ENCODE peak calls at places on chromosomes 4 and X, in four cellular contexts. One of them, this sample, is unnamed.

GRCh38 chrX:34559325-34559724 is 97.8 kb downstream of the TMEM47 start:
- DNase-seq in naive thymus-derived CD4-positive, alpha-beta T cell: no peak
- DNase-seq in AG09309: no peak
- DNase-seq in stimulated activated CD4-positive, alpha-beta T cell treated with anti-CD3 and anti-CD28 coated beads, TNF-alpha, amount 100 ng/mL, for 48 hours: no peak
- DNase-seq in this sample: no peak

GRCh38 chr4:76696109-76696508 is 201.8 kb downstream of the SOWAHB start:
- DNase-seq in naive thymus-derived CD4-positive, alpha-beta T cell: no peak
- DNase-seq in AG09309: no peak
- DNase-seq in stimulated activated CD4-positive, alpha-beta T cell treated with anti-CD3 and anti-CD28 coated beads, TNF-alpha, amount 100 ng/mL, for 48 hours: no peak
- DNase-seq in this sample: no peak

GRCh38 chrX:53526999-53527398 is 92.8 kb upstream of the HSD17B10 start:
- DNase-seq in naive thymus-derived CD4-positive, alpha-beta T cell: no peak
- DNase-seq in AG09309: no peak
- DNase-seq in stimulated activated CD4-positive, alpha-beta T cell treated with anti-CD3 and anti-CD28 coated beads, TNF-alpha, amount 100 ng/mL, for 48 hours: no peak
- DNase-seq in this sample: no peak

GRCh38 chr4:78648639-78649363 is 97.2 kb downstream of the ANXA3 start:
- DNase-seq in naive thymus-derived CD4-positive, alpha-beta T cell: no peak
- DNase-seq in AG09309: no peak
- DNase-seq in stimulated activated CD4-positive, alpha-beta T cell treated with anti-CD3 and anti-CD28 coated beads, TNF-alpha, amount 100 ng/mL, for 48 hours: no peak
- DNase-seq in this sample: no peak

GRCh38 chrX:129116651-129117050 is 406.6 kb downstream of the SMARCA1 start:
- DNase-seq in naive thymus-derived CD4-positive, alpha-beta T cell: no peak
- DNase-seq in AG09309: no peak
- DNase-seq in stimulated activated CD4-positive, alpha-beta T cell treated with anti-CD3 and anti-CD28 coated beads, TNF-alpha, amount 100 ng/mL, for 48 hours: no peak
- DNase-seq in this sample: no peak

GRCh38 chr4:152942346-152942745 is 6.2 kb downstream of the FHDC1 start:
- DNase-seq in naive thymus-derived CD4-positive, alpha-beta T cell: no peak
- DNase-seq in AG09309: no peak
- DNase-seq in stimulated activated CD4-positive, alpha-beta T cell treated with anti-CD3 and anti-CD28 coated beads, TNF-alpha, amount 100 ng/mL, for 48 hours: no peak
- DNase-seq in this sample: no peak

GRCh38 chrX:55738969-55739368 is 21.4 kb downstream of the RRAGB start:
- DNase-seq in naive thymus-derived CD4-positive, alpha-beta T cell: no peak
- DNase-seq in AG09309: no peak
- DNase-seq in stimulated activated CD4-positive, alpha-beta T cell treated with anti-CD3 and anti-CD28 coated beads, TNF-alpha, amount 100 ng/mL, for 48 hours: no peak
- DNase-seq in this sample: no peak

GRCh38 chr4:2436301-2436700 is 17.5 kb downstream of the CFAP99 start:
- DNase-seq in naive thymus-derived CD4-positive, alpha-beta T cell: no peak
- DNase-seq in AG09309: no peak
- DNase-seq in stimulated activated CD4-positive, alpha-beta T cell treated with anti-CD3 and anti-CD28 coated beads, TNF-alpha, amount 100 ng/mL, for 48 hours: no peak
- DNase-seq in this sample: no peak

GRCh38 chr4:85658766-85659439 is 184.0 kb downstream of the ARHGAP24 start:
- DNase-seq in naive thymus-derived CD4-positive, alpha-beta T cell: no peak
- DNase-seq in AG09309: no peak
- DNase-seq in stimulated activated CD4-positive, alpha-beta T cell treated with anti-CD3 and anti-CD28 coated beads, TNF-alpha, amount 100 ng/mL, for 48 hours: no peak
- DNase-seq in this sample: no peak

GRCh38 chrX:9308426-9308825 is 156.4 kb upstream of the TBL1X start:
- DNase-seq in naive thymus-derived CD4-positive, alpha-beta T cell: no peak
- DNase-seq in AG09309: no peak
- DNase-seq in stimulated activated CD4-positive, alpha-beta T cell treated with anti-CD3 and anti-CD28 coated beads, TNF-alpha, amount 100 ng/mL, for 48 hours: no peak
- DNase-seq in this sample: no peak

GRCh38 chr4:178081931-178082330 is 639.7 kb upstream of the AGA start:
- DNase-seq in naive thymus-derived CD4-positive, alpha-beta T cell: no peak
- DNase-seq in AG09309: no peak
- DNase-seq in stimulated activated CD4-positive, alpha-beta T cell treated with anti-CD3 and anti-CD28 coated beads, TNF-alpha, amount 100 ng/mL, for 48 hours: no peak
- DNase-seq in this sample: no peak

GRCh38 chr4:186472948-186473347 is 82.4 kb downstream of the MTNR1A start:
- DNase-seq in naive thymus-derived CD4-positive, alpha-beta T cell: no peak
- DNase-seq in AG09309: no peak
- DNase-seq in stimulated activated CD4-positive, alpha-beta T cell treated with anti-CD3 and anti-CD28 coated beads, TNF-alpha, amount 100 ng/mL, for 48 hours: no peak
- DNase-seq in this sample: no peak

GRCh38 chr4:43238556-43238955 is 346.0 kb downstream of the GRXCR1 start:
- DNase-seq in naive thymus-derived CD4-positive, alpha-beta T cell: no peak
- DNase-seq in AG09309: no peak
- DNase-seq in stimulated activated CD4-positive, alpha-beta T cell treated with anti-CD3 and anti-CD28 coated beads, TNF-alpha, amount 100 ng/mL, for 48 hours: no peak
- DNase-seq in this sample: no peak

GRCh38 chr4:6426571-6427438 is 45.6 kb downstream of the PPP2R2C start:
- DNase-seq in naive thymus-derived CD4-positive, alpha-beta T cell: no peak
- DNase-seq in AG09309: no peak
- DNase-seq in stimulated activated CD4-positive, alpha-beta T cell treated with anti-CD3 and anti-CD28 coated beads, TNF-alpha, amount 100 ng/mL, for 48 hours: no peak
- DNase-seq in this sample: no peak

GRCh38 chr4:144185086-144185485 is 44.6 kb upstream of the GYPA start:
- DNase-seq in naive thymus-derived CD4-positive, alpha-beta T cell: no peak
- DNase-seq in AG09309: no peak
- DNase-seq in stimulated activated CD4-positive, alpha-beta T cell treated with anti-CD3 and anti-CD28 coated beads, TNF-alpha, amount 100 ng/mL, for 48 hours: no peak
- DNase-seq in this sample: no peak

GRCh38 chr4:95506264-95506663 is 42.5 kb downstream of the UNC5C start:
- DNase-seq in naive thymus-derived CD4-positive, alpha-beta T cell: no peak
- DNase-seq in AG09309: no peak
- DNase-seq in stimulated activated CD4-positive, alpha-beta T cell treated with anti-CD3 and anti-CD28 coated beads, TNF-alpha, amount 100 ng/mL, for 48 hours: no peak
- DNase-seq in this sample: no peak

GRCh38 chrX:20913760-20914159 is 460.5 kb upstream of the CNKSR2 start:
- DNase-seq in naive thymus-derived CD4-positive, alpha-beta T cell: no peak
- DNase-seq in AG09309: no peak
- DNase-seq in stimulated activated CD4-positive, alpha-beta T cell treated with anti-CD3 and anti-CD28 coated beads, TNF-alpha, amount 100 ng/mL, for 48 hours: no peak
- DNase-seq in this sample: no peak

GRCh38 chr4:105179539-105180401 is 33.1 kb downstream of the TET2 start:
- DNase-seq in naive thymus-derived CD4-positive, alpha-beta T cell: no peak
- DNase-seq in AG09309: no peak
- DNase-seq in stimulated activated CD4-positive, alpha-beta T cell treated with anti-CD3 and anti-CD28 coated beads, TNF-alpha, amount 100 ng/mL, for 48 hours: no peak
- DNase-seq in this sample: no peak

GRCh38 chr4:11805837-11806236 is 377.1 kb upstream of the HS3ST1 start:
- DNase-seq in naive thymus-derived CD4-positive, alpha-beta T cell: no peak
- DNase-seq in AG09309: no peak
- DNase-seq in stimulated activated CD4-positive, alpha-beta T cell treated with anti-CD3 and anti-CD28 coated beads, TNF-alpha, amount 100 ng/mL, for 48 hours: no peak
- DNase-seq in this sample: no peak

GRCh38 chr4:128942547-128942946 is 133.0 kb downstream of the JADE1 start:
- DNase-seq in naive thymus-derived CD4-positive, alpha-beta T cell: no peak
- DNase-seq in AG09309: no peak
- DNase-seq in stimulated activated CD4-positive, alpha-beta T cell treated with anti-CD3 and anti-CD28 coated beads, TNF-alpha, amount 100 ng/mL, for 48 hours: no peak
- DNase-seq in this sample: no peak

GRCh38 chr4:111960241-111960667 is 185.0 kb upstream of the FAM241A start:
- DNase-seq in naive thymus-derived CD4-positive, alpha-beta T cell: no peak
- DNase-seq in AG09309: peak; percentile 1
- DNase-seq in stimulated activated CD4-positive, alpha-beta T cell treated with anti-CD3 and anti-CD28 coated beads, TNF-alpha, amount 100 ng/mL, for 48 hours: no peak
- DNase-seq in this sample: no peak

GRCh38 chr4:184428787-184429186 is 45.6 kb downstream of the IRF2 start:
- DNase-seq in naive thymus-derived CD4-positive, alpha-beta T cell: no peak
- DNase-seq in AG09309: no peak
- DNase-seq in stimulated activated CD4-positive, alpha-beta T cell treated with anti-CD3 and anti-CD28 coated beads, TNF-alpha, amount 100 ng/mL, for 48 hours: no peak
- DNase-seq in this sample: no peak

GRCh38 chr4:186240452-186240847 is 13.1 kb downstream of the KLKB1 start:
- DNase-seq in naive thymus-derived CD4-positive, alpha-beta T cell: no peak
- DNase-seq in AG09309: no peak
- DNase-seq in stimulated activated CD4-positive, alpha-beta T cell treated with anti-CD3 and anti-CD28 coated beads, TNF-alpha, amount 100 ng/mL, for 48 hours: no peak
- DNase-seq in this sample: no peak

GRCh38 chr4:80592950-80593349 is 257.4 kb downstream of the CFAP299 start:
- DNase-seq in naive thymus-derived CD4-positive, alpha-beta T cell: no peak
- DNase-seq in AG09309: no peak
- DNase-seq in stimulated activated CD4-positive, alpha-beta T cell treated with anti-CD3 and anti-CD28 coated beads, TNF-alpha, amount 100 ng/mL, for 48 hours: no peak
- DNase-seq in this sample: no peak

GRCh38 chr4:38069271-38069760 is 109.1 kb downstream of the PTTG2 start:
- DNase-seq in naive thymus-derived CD4-positive, alpha-beta T cell: peak; percentile 26
- DNase-seq in AG09309: no peak
- DNase-seq in stimulated activated CD4-positive, alpha-beta T cell treated with anti-CD3 and anti-CD28 coated beads, TNF-alpha, amount 100 ng/mL, for 48 hours: no peak
- DNase-seq in this sample: peak; percentile 55

This sample was measured in activated CD4-positive, alpha-beta memory T cell treated with anti-CD3 and anti-CD28 coated beads for 36 hours.